ENCODE peak calls at places on chromosomes 3 and 15, in six cellular contexts. Z, M, S, L, I and A are unnamed samples.

GRCh38 chr3:191721983-191722382 is 261.0 kb downstream of the PYDC2 start:
- DNase-seq in S (peak; percentile 64), M (peak; percentile 14), I (no peak), Z (no peak), L (no peak), A (no peak)

GRCh38 chr3:38590521-38590920 is 59.0 kb downstream of the SCN5A start:
- DNase-seq in Z (no peak), L (no peak), I (no peak), S (no peak), M (no peak), A (no peak)

GRCh38 chr15:50355980-50356379 is 982 bp upstream of the GABPB1 start:
- DNase-seq in M (peak; percentile 7), L (no peak), I (no peak), Z (no peak), S (no peak), A (no peak)

GRCh38 chr15:65902373-65902772 is 33.1 kb downstream of the RAB11A start:
- DNase-seq in L (peak; percentile 59), Z (no peak), S (peak; percentile 65), I (no peak), M (no peak), A (no peak)

GRCh38 chr3:41673643-41674042 is 288.3 kb downstream of the ULK4 start:
- DNase-seq in L (no peak), S (no peak), I (no peak), Z (no peak), M (peak; percentile 63), A (no peak)

GRCh38 chr3:124582621-124583437 is 147.4 kb upstream of the UMPS start:
- DNase-seq in Z (no peak), L (no peak), S (no peak), I (no peak), M (peak; percentile 38), A (no peak)

GRCh38 chr3:108305484-108306172 is 9.3 kb downstream of the HHLA2 start:
- DNase-seq in S (peak; percentile 80), L (no peak), Z (no peak), M (no peak), I (no peak), A (no peak)

GRCh38 chr3:183131735-183132134 is 30.8 kb downstream of the LAMP3 start:
- DNase-seq in Z (no peak), M (peak; percentile 19), I (no peak), L (no peak), S (no peak), A (peak; percentile 28)

GRCh38 chr3:134341391-134341790 is 32.9 kb downstream of the AMOTL2 start:
- DNase-seq in M (no peak), S (no peak), I (no peak), Z (peak; percentile 19), L (no peak), A (no peak)

GRCh38 chr15:24924153-24924552 is 30.6 kb upstream of the SNRPN start:
- DNase-seq in S (no peak), L (no peak), M (no peak), I (no peak), Z (no peak), A (no peak)

GRCh38 chr3:172272699-172273098 is 175.6 kb downstream of the GHSR start:
- DNase-seq in S (no peak), I (no peak), L (no peak), M (no peak), Z (no peak), A (no peak)

GRCh38 chr3:197907196-197907595 is 42.8 kb upstream of the RPL35A start:
- DNase-seq in S (no peak), Z (no peak), I (no peak), L (no peak), M (no peak), A (no peak)

GRCh38 chr15:80264031-80264430 is 12.0 kb upstream of the CTXND1 start:
- DNase-seq in Z (no peak), I (no peak), L (no peak), M (peak; percentile 10), S (no peak), A (no peak)

GRCh38 chr15:62406268-62406667 is 241.2 kb upstream of the C2CD4B start:
- DNase-seq in L (no peak), Z (no peak), I (no peak), S (no peak), M (no peak), A (no peak)

GRCh38 chr3:56125358-56126005 is 342.8 kb downstream of the ERC2 start:
- DNase-seq in S (peak; percentile 86), M (peak; percentile 72), L (peak; percentile 22), I (peak; percentile 7), Z (no peak), A (no peak)

GRCh38 chr15:86333819-86334218 is 254.1 kb downstream of the AGBL1 start:
- DNase-seq in S (no peak), L (no peak), I (no peak), Z (no peak), M (peak; percentile 13), A (no peak)

GRCh38 chr3:66010348-66011097 is 28.2 kb downstream of the MAGI1 start:
- DNase-seq in I (no peak), Z (no peak), S (no peak), M (no peak), L (no peak), A (no peak)

GRCh38 chr3:192915724-192916123 is 1.9 kb downstream of the MB21D2 start:
- DNase-seq in L (no peak), Z (no peak), S (no peak), I (no peak), M (peak; percentile 41), A (no peak)

GRCh38 chr3:86985427-86985826 is 5.5 kb downstream of the VGLL3 start:
- DNase-seq in L (no peak), Z (no peak), I (no peak), M (peak; percentile 58), S (no peak), A (no peak)

GRCh38 chr3:184176377-184177330 is 2.0 kb downstream of the AP2M1 start:
- DNase-seq in I (peak; percentile 77), S (peak; percentile 92), Z (peak; percentile 91), M (peak; percentile 94), L (peak; percentile 81), A (peak; percentile 90)

GRCh38 chr3:11093823-11094340 is 60.4 kb upstream of the HRH1 start:
- DNase-seq in Z (no peak), I (no peak), S (no peak), L (no peak), M (no peak), A (no peak)

GRCh38 chr3:11091791-11092190 is 62.5 kb upstream of the HRH1 start:
- DNase-seq in L (no peak), Z (no peak), I (no peak), S (no peak), M (no peak), A (no peak)

GRCh38 chr3:11096266-11097135 is 57.8 kb upstream of the HRH1 start:
- DNase-seq in I (peak; percentile 61), L (peak; percentile 86), Z (peak; percentile 96), M (peak; percentile 92), S (peak; percentile 88), A (peak; percentile 86)

GRCh38 chr3:11099306-11099705 is 55.0 kb upstream of the HRH1 start:
- DNase-seq in L (no peak), I (no peak), S (no peak), Z (no peak), M (peak; percentile 35), A (no peak)

DNA sequence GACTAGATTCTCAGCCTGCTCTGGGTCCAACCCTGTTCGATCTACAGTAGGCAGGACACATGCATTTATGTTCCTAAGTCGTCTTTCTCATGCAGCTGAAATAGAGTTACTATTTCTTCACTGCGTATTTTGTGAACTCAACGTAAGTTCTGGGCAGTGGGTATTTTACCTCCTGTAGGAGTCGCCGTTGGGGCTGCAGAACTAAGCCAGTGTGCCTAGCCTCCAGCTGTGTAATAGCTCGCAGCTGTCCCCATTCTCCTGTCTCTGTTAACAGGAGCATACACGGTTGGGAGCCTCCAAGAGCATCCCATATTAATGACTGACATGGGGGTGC is 58.4 kb upstream of the HRH1 start:
- DNase-seq in S (no peak), I (no peak), Z (no peak), M (no peak), L (no peak), A (no peak)
- H3K4me3 ChIP-seq in S (no peak overlapping the region), I (no peak overlapping the region), Z (no peak overlapping the region), M (no peak overlapping the region), L (no peak overlapping the region), A (no peak overlapping the region)

GRCh38 chr3:129429080-129429451 is 630 bp upstream of the EFCAB12 start:
- DNase-seq in I (no peak), S (no peak), M (peak; percentile 58), L (no peak), Z (no peak), A (no peak)
- H3K4me3 ChIP-seq in I (no peak overlapping the region), S (peak overlapping the region; percentile 77), M (peak overlapping the region; percentile 4), L (no peak overlapping the region), Z (no peak overlapping the region), A (no peak overlapping the region)

GRCh38 chr3:187086831-187087230 is 52.5 kb downstream of the RPL39L start:
- DNase-seq in S (no peak), I (no peak), M (no peak), Z (no peak), L (no peak), A (no peak)

GRCh38 chr3:187085021-187085666 is 54.2 kb downstream of the RPL39L start:
- DNase-seq in I (no peak), M (no peak), S (no peak), L (no peak), Z (no peak), A (no peak)

GRCh38 chr3:187082976-187083375 is 56.3 kb downstream of the RPL39L start:
- DNase-seq in Z (no peak), I (no peak), S (no peak), L (no peak), M (no peak), A (no peak)

GRCh38 chr3:187085933-187086332 is 53.4 kb downstream of the RPL39L start:
- DNase-seq in I (no peak), L (no peak), M (no peak), Z (no peak), S (no peak), A (no peak)

DNA sequence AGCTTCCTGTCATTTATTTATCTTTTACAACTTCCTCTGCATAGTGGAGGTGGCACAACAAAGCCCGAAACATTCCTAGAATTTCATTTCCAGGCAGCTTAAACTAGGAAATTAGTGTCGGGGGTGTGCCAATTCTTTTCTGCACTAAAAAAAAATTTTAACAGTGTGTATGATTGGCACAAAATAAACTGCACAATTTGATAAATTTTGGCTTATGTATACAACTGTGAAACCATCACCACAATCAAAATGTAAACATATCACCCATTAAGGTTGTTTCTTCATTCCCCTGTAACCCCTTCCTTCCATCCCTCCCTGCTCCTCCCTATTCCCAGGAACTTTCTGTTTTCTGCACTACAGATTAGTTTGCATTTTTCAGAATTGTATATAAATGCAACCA is 54.7 kb downstream of the RPL39L start:
- DNase-seq in S (no peak), I (no peak), M (no peak), L (no peak), Z (no peak), A (no peak)
- H3K4me3 ChIP-seq in S (no peak overlapping the region), I (no peak overlapping the region), M (no peak overlapping the region), L (no peak overlapping the region), Z (no peak overlapping the region), A (no peak overlapping the region)

DNA sequence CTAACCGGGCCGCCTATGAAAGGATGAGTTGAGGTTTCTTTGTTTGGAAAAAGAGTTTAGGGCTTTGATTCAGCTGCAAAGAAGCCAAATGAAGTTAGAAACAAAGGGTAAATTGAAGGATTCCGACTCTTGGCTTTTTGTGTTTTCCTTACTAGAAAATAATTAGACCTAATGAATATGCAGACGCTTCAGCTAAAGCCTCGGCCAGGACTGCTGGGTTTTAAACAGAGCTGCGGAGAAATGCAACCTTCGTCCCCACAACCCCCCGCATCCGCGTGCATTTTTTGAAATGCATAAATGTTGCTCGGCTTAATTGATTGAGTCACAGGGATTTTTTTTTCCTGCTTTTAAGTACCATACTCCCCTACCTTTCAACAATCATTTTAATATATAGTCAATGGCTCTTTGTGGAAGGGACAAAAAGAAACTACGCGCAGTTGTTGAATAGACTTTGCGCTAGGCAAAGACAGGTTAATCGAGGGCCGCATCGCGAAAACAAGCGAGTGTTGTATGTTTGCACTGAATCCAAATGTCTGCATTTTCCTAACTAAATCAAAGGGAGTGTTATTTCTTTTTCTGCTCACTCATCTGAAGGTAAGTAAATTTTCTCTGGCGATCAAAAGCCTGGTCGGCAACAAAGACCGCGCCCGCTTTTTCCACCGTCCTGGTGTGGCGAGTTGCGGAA is 1.3 kb upstream of the ZIC4 start:
- DNase-seq in Z (no peak), M (no peak), S (no peak), L (no peak), I (no peak), A (no peak)
- H3K4me3 ChIP-seq in Z (no peak overlapping the region), M (no peak overlapping the region), S (no peak overlapping the region), L (peak overlapping the region; percentile 16), I (no peak overlapping the region), A (no peak overlapping the region)